ENCODE peak calls at places on chromosome 21, in five cellular contexts. J is left ventricle myocardium inferior; R is breast epithelium; F is effector memory CD4-positive, alpha-beta T cell; A is endodermal cell. Q is an unnamed sample.

GRCh38 chr21:17105972-17106371 is 406.9 kb upstream of the CXADR start:
- DNase-seq in J (no peak), R (no peak), F (no peak), A (no peak), Q (no peak)

GRCh38 chr21:40377135-40377534 is 469.8 kb downstream of the DSCAM start:
- DNase-seq in J (no peak), R (no peak), F (no peak), A (no peak), Q (no peak)

GRCh38 chr21:45613881-45614280 is 29.6 kb upstream of the PCBP3 start:
- DNase-seq in J (no peak), R (no peak), F (no peak), A (no peak), Q (no peak)

GRCh38 chr21:45203983-45204382 is 83.7 kb downstream of the POFUT2 start:
- DNase-seq in J (no peak), R (no peak), F (no peak), A (no peak), Q (no peak)

GRCh38 chr21:45982758-45983731 is 1.5 kb downstream of the COL6A1 start:
- DNase-seq in J (peak; percentile 19), R (no peak), F (no peak), A (peak; percentile 71), Q (no peak)

GRCh38 chr21:27721675-27722074 is 754.8 kb upstream of the ADAMTS5 start:
- DNase-seq in J (no peak), R (no peak), F (no peak), A (no peak), Q (no peak)

GRCh38 chr21:45749974-45750373 is 106.4 kb downstream of the PCBP3 start:
- DNase-seq in J (no peak), R (no peak), F (no peak), A (no peak), Q (no peak)

GRCh38 chr21:45970674-45971486 is 10.7 kb upstream of the COL6A1 start:
- DNase-seq in J (peak; percentile 76), R (no peak), F (no peak), A (peak; percentile 92), Q (peak; percentile 77)

GRCh38 chr21:37071561-37072238 is 1.2 kb downstream of the PIGP start:
- DNase-seq in J (peak; percentile 46), R (peak; percentile 70), F (no peak), A (peak; percentile 58), Q (peak; percentile 71)

GRCh38 chr21:15947707-15948106 is 217.9 kb downstream of the USP25 start:
- DNase-seq in J (no peak), R (no peak), F (no peak), A (no peak), Q (no peak)

GRCh38 chr21:24436236-24436635 is 1171.0 kb downstream of the MRPL39 start:
- DNase-seq in J (no peak), R (peak; percentile 47), F (no peak), A (no peak), Q (no peak)

GRCh38 chr21:31444061-31444460 is 100.0 kb upstream of the TIAM1 start:
- DNase-seq in J (peak; percentile 39), R (no peak), F (no peak), A (no peak), Q (no peak)

DNA sequence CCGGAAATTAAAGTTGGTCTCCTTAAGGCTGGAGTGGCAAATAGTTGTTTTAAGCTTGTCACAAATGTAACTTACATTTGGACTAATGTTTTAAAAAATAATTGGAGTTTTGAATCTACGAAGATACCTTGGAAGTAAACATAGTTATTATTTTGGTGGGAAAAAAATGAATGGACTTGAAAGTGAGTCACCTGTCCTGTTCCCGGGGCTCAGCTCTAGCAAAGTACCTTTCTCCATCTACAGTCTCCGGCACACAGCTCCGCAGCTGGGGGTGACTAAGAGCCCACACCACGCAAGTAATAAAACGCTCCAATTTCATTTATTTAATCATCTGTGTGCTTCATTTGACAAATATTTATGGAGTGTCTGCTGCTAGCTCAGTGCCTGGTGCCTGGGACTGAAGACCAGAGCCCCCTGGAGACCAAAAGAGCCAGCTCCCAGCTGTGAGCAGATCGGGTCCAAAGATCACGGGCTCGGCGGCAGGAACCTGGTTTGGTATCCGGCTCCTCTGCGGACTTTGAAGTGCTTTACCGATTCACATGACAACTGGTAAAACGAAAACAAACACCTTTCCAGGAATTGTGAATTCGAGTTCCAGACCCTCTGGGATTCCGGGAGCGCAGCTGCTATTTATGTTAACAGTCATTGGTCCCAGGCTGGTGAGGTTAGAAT is 1.7 kb upstream of the RIPK4 start:
- DNase-seq in J (no peak), R (no peak), F (no peak), A (peak; percentile 89), Q (no peak)
- H3K36me3 ChIP-seq in J (no peaks in the 10 kb centered on the region), R (no peaks in the 10 kb centered on the region), F (no peaks in the 10 kb centered on the region), A (no peaks in the 10 kb centered on the region), Q (no peaks in the 10 kb centered on the region)

GRCh38 chr21:38341546-38342012 is 84.8 kb downstream of the KCNJ15 start:
- DNase-seq in J (no peak), R (no peak), F (no peak), A (no peak), Q (no peak)

GRCh38 chr21:38340131-38340530 is 83.3 kb downstream of the KCNJ15 start:
- DNase-seq in J (no peak), R (no peak), F (no peak), A (no peak), Q (no peak)

GRCh38 chr21:38333290-38334272 is 76.8 kb downstream of the KCNJ15 start:
- DNase-seq in J (peak; percentile 34), R (no peak), F (no peak), A (peak; percentile 57), Q (no peak)

GRCh38 chr21:38334866-38335265 is 78.1 kb downstream of the KCNJ15 start:
- DNase-seq in J (no peak), R (no peak), F (no peak), A (no peak), Q (no peak)

DNA sequence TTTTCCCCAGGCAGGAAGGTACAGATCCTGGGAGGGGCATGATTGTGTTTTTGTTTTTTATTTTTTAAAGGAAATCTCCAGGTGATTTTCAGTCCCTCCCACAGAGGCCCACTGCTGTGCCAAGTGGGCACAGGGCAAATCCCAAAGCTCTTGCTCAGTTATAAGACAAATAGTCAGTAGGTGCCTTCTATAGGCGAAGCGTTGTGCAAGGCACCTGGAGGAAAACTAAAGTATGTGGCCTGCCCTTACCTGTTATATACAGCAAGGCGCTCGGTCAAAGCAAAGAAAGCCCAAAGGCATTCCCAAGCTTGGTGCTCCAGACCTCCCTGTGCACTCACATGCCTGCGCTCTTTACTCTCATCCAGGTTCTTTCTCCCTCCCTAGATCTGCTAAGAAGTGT is 81.0 kb downstream of the KCNJ15 start:
- DNase-seq in J (no peak), R (no peak), F (no peak), A (no peak), Q (no peak)
- H3K9me3 ChIP-seq in J (no peaks in the 10 kb centered on the region), R (no peaks in the 10 kb centered on the region), F (no peaks in the 10 kb centered on the region), A (no peaks in the 10 kb centered on the region), Q (no peaks in the 10 kb centered on the region)

GRCh38 chr21:43728467-43729390 is 9.8 kb downstream of the PDXK start:
- DNase-seq in J (peak; percentile 95), R (peak; percentile 92), F (peak; percentile 84), A (peak; percentile 93), Q (peak; percentile 92)

GRCh38 chr21:43723648-43724047 is 4.7 kb downstream of the PDXK start:
- DNase-seq in J (peak; percentile 45), R (no peak), F (no peak), A (peak; percentile 43), Q (no peak)

GRCh38 chr21:43727571-43728466 is 8.9 kb downstream of the PDXK start:
- DNase-seq in J (peak; percentile 64), R (no peak), F (no peak), A (peak; percentile 75), Q (no peak)

GRCh38 chr21:43731476-43731875 is 12.5 kb downstream of the PDXK start:
- DNase-seq in J (no peak), R (no peak), F (no peak), A (no peak), Q (no peak)

GRCh38 chr21:43726686-43727570 is 8.0 kb downstream of the PDXK start:
- DNase-seq in J (peak; percentile 36), R (peak; percentile 65), F (no peak), A (peak; percentile 47), Q (no peak)
- H3K27ac ChIP-seq in J (peak overlapping the region; percentile 95), R (peak overlapping the region; percentile 95), F (no peak overlapping the region), A (peak overlapping the region; percentile 24), Q (no peak overlapping the region)

GRCh38 chr21:34082769-34083168 is 9.4 kb downstream of the MRPS6 start:
- DNase-seq in J (no peak), R (no peak), F (no peak), A (no peak), Q (no peak)

GRCh38 chr21:34080693-34081092 is 7.3 kb downstream of the MRPS6 start:
- DNase-seq in J (no peak), R (no peak), F (no peak), A (no peak), Q (no peak)

GRCh38 chr21:34086887-34087306 is 13.5 kb downstream of the MRPS6 start:
- DNase-seq in J (no peak), R (no peak), F (no peak), A (no peak), Q (no peak)

GRCh38 chr21:34085129-34085528 is 11.8 kb downstream of the MRPS6 start:
- DNase-seq in J (no peak), R (no peak), F (no peak), A (no peak), Q (no peak)

GRCh38 chr21:34083357-34083756 is 10.0 kb downstream of the MRPS6 start:
- DNase-seq in J (no peak), R (no peak), F (no peak), A (no peak), Q (no peak)
- H3K36me3 ChIP-seq in J (no peaks in the 10 kb centered on the region), R (no peaks in the 10 kb centered on the region), F (no peaks in the 10 kb centered on the region), A (peaks cover 84% of the 10 kb centered on the region), Q (no peaks in the 10 kb centered on the region)